ENCODE peak calls at places on chromosomes 4 and X, in six cellular contexts. N is NCI-H2227 treated with DMSO at 0.1 percent for 48 hours, T is osteocyte, P is head of caudate nucleus, M is smooth muscle cell of the brain vasculature, O is endothelial cell. F is an unnamed sample.

GRCh38 chr4:105966046-105966445 is 70.8 kb downstream of the NPNT start:
- DNase-seq in P (no peak), M (no peak), N (no peak), O (no peak), T (no peak), F (peak)

GRCh38 chr4:170274616-170275015 is 184.9 kb upstream of the AADAT start:
- DNase-seq in N (no peak), T (no peak), P (no peak), O (no peak), M (no peak), F (peak)

GRCh38 chr4:52837716-52838558 is 24.2 kb upstream of the RASL11B start:
- DNase-seq in P (no peak), M (no peak), O (no peak), T (no peak), N (no peak), F (peak)

GRCh38 chr4:74659576-74660411 is 134.5 kb downstream of the BTC start:
- DNase-seq in O (no peak), N (no peak), T (no peak), M (peak), P (peak), F (peak)

GRCh38 chr4:181661090-181661489 is 582.1 kb upstream of the TENM3 start:
- DNase-seq in M (no peak), N (no peak), O (no peak), P (no peak), T (no peak), F (no peak)

GRCh38 chr4:677431-678293 is 3.3 kb downstream of the MYL5 start:
- DNase-seq in M (no peak), T (no peak), P (no peak), N (no peak), O (peak), F (no peak)

GRCh38 chr4:174266416-174266815 is 17.1 kb downstream of the FBXO8 start:
- DNase-seq in O (no peak), N (no peak), P (no peak), M (no peak), T (no peak), F (no peak)

GRCh38 chr4:75995727-75996126 is 5.0 kb upstream of the SDAD1 start:
- DNase-seq in T (no peak), M (peak), N (peak), O (no peak), P (no peak), F (peak)

GRCh38 chrX:132615396-132616131 is 126.7 kb upstream of the MBNL3 start:
- DNase-seq in P (peak), T (no peak), O (peak), M (no peak), N (peak), F (peak)

GRCh38 chrX:13750204-13750603 is 15.7 kb downstream of the OFD1 start:
- DNase-seq in P (peak), M (no peak), N (peak), T (no peak), O (no peak), F (peak)

GRCh38 chr4:54213001-54213400 is 16.1 kb upstream of the PDGFRA start:
- DNase-seq in P (no peak), M (no peak), T (no peak), O (no peak), N (no peak), F (no peak)

GRCh38 chr4:176668324-176668723 is 124.4 kb downstream of the VEGFC start:
- DNase-seq in P (no peak), O (no peak), M (no peak), N (no peak), T (no peak), F (peak)

GRCh38 chr4:31228068-31228467 is 507.9 kb downstream of the PCDH7 start:
- DNase-seq in N (no peak), O (no peak), P (no peak), M (no peak), T (no peak), F (no peak)

GRCh38 chr4:118941149-118941548 is 52.5 kb downstream of the SYNPO2 start:
- DNase-seq in N (no peak), O (no peak), P (no peak), M (no peak), T (no peak), F (peak)

GRCh38 chr4:3285558-3286334 is 7.1 kb upstream of the RGS12 start:
- DNase-seq in M (no peak), O (no peak), T (peak), P (no peak), N (no peak), F (no peak)

GRCh38 chrX:10104958-10105658 is 51.7 kb upstream of the CLCN4 start:
- DNase-seq in N (no peak), M (no peak), T (no peak), P (no peak), O (no peak), F (no peak)